ENCODE peak calls at places on chromosome X, in four cellular contexts. One of them, this sample, is unnamed. For H3K36me3, the result is how much of the 10 kb centered on the place peaks cover.

GRCh38 chrX:12159799-12160198 is 21.5 kb downstream of the FRMPD4 start:
- DNase-seq in stomach: no peak
- DNase-seq in esophagus muscularis mucosa: no peak
- DNase-seq in sigmoid colon: no peak
- DNase-seq in this sample: no peak

GRCh38 chrX:147351644-147352043 is 537.1 kb upstream of the CXorf51A start:
- DNase-seq in stomach: no peak
- DNase-seq in esophagus muscularis mucosa: no peak
- DNase-seq in sigmoid colon: no peak
- DNase-seq in this sample: no peak

GRCh38 chrX:71636438-71637252 is 18.3 kb upstream of the CXCR3 start:
- DNase-seq in stomach: no peak
- DNase-seq in esophagus muscularis mucosa: no peak
- DNase-seq in sigmoid colon: no peak
- DNase-seq in this sample: peak

GRCh38 chrX:20857746-20858145 is 516.5 kb upstream of the CNKSR2 start:
- DNase-seq in stomach: no peak
- DNase-seq in esophagus muscularis mucosa: no peak
- DNase-seq in sigmoid colon: peak
- DNase-seq in this sample: no peak

GRCh38 chrX:102516314-102516936 is at the start of gene TMSB15A:
- DNase-seq in stomach: peak
- DNase-seq in esophagus muscularis mucosa: peak
- DNase-seq in sigmoid colon: peak
- DNase-seq in this sample: peak

GRCh38 chrX:31527455-31528126 is 455.8 kb upstream of the FTHL17 start:
- DNase-seq in stomach: no peak
- DNase-seq in esophagus muscularis mucosa: no peak
- DNase-seq in sigmoid colon: no peak
- DNase-seq in this sample: no peak

GRCh38 chrX:112800901-112801775 is 39.5 kb downstream of the AMOT start:
- DNase-seq in stomach: no peak
- DNase-seq in esophagus muscularis mucosa: no peak
- DNase-seq in sigmoid colon: no peak
- DNase-seq in this sample: no peak

GRCh38 chrX:77785400-77785745 is 643 bp downstream of the ATRX start:
- DNase-seq in stomach: no peak
- DNase-seq in esophagus muscularis mucosa: no peak
- DNase-seq in sigmoid colon: no peak
- DNase-seq in this sample: peak

GRCh38 chrX:115650916-115651315 is 89.9 kb downstream of the PLS3 start:
- DNase-seq in stomach: peak
- DNase-seq in esophagus muscularis mucosa: no peak
- DNase-seq in sigmoid colon: no peak
- DNase-seq in this sample: peak

GRCh38 chrX:119492463-119492862 is 24.2 kb downstream of the SLC25A5 start:
- DNase-seq in stomach: no peak
- DNase-seq in esophagus muscularis mucosa: no peak
- DNase-seq in sigmoid colon: peak
- DNase-seq in this sample: no peak

GRCh38 chrX:22690116-22690515 is 309.6 kb upstream of the DDX53 start:
- DNase-seq in stomach: no peak
- DNase-seq in esophagus muscularis mucosa: no peak
- DNase-seq in sigmoid colon: no peak
- DNase-seq in this sample: no peak

GRCh38 chrX:38652934-38653442 is 91.6 kb downstream of the TSPAN7 start:
- DNase-seq in stomach: no peak
- DNase-seq in esophagus muscularis mucosa: no peak
- DNase-seq in sigmoid colon: no peak
- DNase-seq in this sample: no peak

GRCh38 chrX:38649227-38649626 is 87.9 kb downstream of the TSPAN7 start:
- DNase-seq in stomach: no peak
- DNase-seq in esophagus muscularis mucosa: no peak
- DNase-seq in sigmoid colon: no peak
- DNase-seq in this sample: no peak

GRCh38 chrX:38651625-38652601 is 90.6 kb downstream of the TSPAN7 start:
- DNase-seq in stomach: no peak
- DNase-seq in esophagus muscularis mucosa: no peak
- DNase-seq in sigmoid colon: no peak
- DNase-seq in this sample: no peak

GRCh38 chrX:38646129-38646528 is 84.8 kb downstream of the TSPAN7 start:
- DNase-seq in stomach: no peak
- DNase-seq in esophagus muscularis mucosa: no peak
- DNase-seq in sigmoid colon: no peak
- DNase-seq in this sample: no peak

GRCh38 chrX:38649674-38650647 is 88.6 kb downstream of the TSPAN7 start:
- DNase-seq in stomach: no peak
- DNase-seq in esophagus muscularis mucosa: no peak
- DNase-seq in sigmoid colon: no peak
- DNase-seq in this sample: no peak
- TF ChIP-seq EP300 in stomach: no peak
- TF ChIP-seq EP300 in esophagus muscularis mucosa: no peak
- TF ChIP-seq EP300 in sigmoid colon: no peak
- TF ChIP-seq EP300 in this sample: no peak

GRCh38 chrX:108160309-108160708 is 68.7 kb downstream of the ATG4A start:
- DNase-seq in stomach: no peak
- DNase-seq in esophagus muscularis mucosa: no peak
- DNase-seq in sigmoid colon: no peak
- DNase-seq in this sample: no peak
- H3K36me3 ChIP-seq in stomach: under half
- H3K36me3 ChIP-seq in esophagus muscularis mucosa: under half
- H3K36me3 ChIP-seq in sigmoid colon: under half
- H3K36me3 ChIP-seq in this sample: under half

DNA sequence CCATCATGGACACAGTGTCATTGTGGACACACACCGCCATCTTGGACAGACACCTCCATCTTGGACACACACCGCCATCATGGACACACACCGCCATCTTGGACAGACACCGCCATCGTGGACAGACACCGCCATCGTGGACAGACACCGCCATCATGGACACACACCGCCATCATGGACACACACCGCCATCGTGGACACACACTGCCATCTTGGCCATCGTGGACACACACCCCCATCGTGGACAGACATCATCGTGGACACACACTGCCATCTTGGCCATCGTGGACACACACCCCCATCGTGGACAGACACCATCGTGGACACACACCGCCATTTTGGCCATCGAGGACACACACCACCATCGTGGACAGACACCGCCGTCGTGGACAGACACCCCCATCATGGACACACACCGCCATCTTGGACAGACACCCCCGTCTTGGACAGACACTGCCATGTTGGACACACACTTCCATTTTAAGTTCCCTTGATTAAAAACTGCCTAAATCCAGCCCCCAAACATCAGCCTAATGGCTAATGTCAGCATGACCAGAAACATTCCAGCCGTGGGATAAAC is 9.1 kb downstream of the ASMTL start:
- DNase-seq in stomach: no peak
- DNase-seq in esophagus muscularis mucosa: no peak
- DNase-seq in sigmoid colon: peak
- DNase-seq in this sample: no peak
- TF ChIP-seq POLR2AphosphoS5 in stomach: no peak
- TF ChIP-seq POLR2AphosphoS5 in esophagus muscularis mucosa: no peak
- TF ChIP-seq POLR2AphosphoS5 in sigmoid colon: no peak
- TF ChIP-seq POLR2AphosphoS5 in this sample: no peak

GRCh38 chrX:44708470-44708869 is 135.4 kb upstream of the DUSP21 start:
- DNase-seq in stomach: no peak
- DNase-seq in esophagus muscularis mucosa: no peak
- DNase-seq in sigmoid colon: no peak
- DNase-seq in this sample: no peak
- TF ChIP-seq EP300 in stomach: no peak
- TF ChIP-seq EP300 in esophagus muscularis mucosa: no peak
- TF ChIP-seq EP300 in sigmoid colon: no peak
- TF ChIP-seq EP300 in this sample: no peak

GRCh38 chrX:131709553-131709952 is 165.7 kb downstream of the OR13H1 start:
- DNase-seq in stomach: no peak
- DNase-seq in esophagus muscularis mucosa: no peak
- DNase-seq in sigmoid colon: no peak
- DNase-seq in this sample: no peak
- H3K36me3 ChIP-seq in stomach: under half
- H3K36me3 ChIP-seq in esophagus muscularis mucosa: under half
- H3K36me3 ChIP-seq in sigmoid colon: under half
- H3K36me3 ChIP-seq in this sample: under half

GRCh38 chrX:3815896-3816664 is 102.6 kb upstream of the PRKX start:
- DNase-seq in stomach: peak
- DNase-seq in esophagus muscularis mucosa: peak
- DNase-seq in sigmoid colon: peak
- DNase-seq in this sample: peak
- TF ChIP-seq POLR2AphosphoS5 in stomach: no peak
- TF ChIP-seq POLR2AphosphoS5 in esophagus muscularis mucosa: no peak
- TF ChIP-seq POLR2AphosphoS5 in sigmoid colon: no peak
- TF ChIP-seq POLR2AphosphoS5 in this sample: no peak

DNA sequence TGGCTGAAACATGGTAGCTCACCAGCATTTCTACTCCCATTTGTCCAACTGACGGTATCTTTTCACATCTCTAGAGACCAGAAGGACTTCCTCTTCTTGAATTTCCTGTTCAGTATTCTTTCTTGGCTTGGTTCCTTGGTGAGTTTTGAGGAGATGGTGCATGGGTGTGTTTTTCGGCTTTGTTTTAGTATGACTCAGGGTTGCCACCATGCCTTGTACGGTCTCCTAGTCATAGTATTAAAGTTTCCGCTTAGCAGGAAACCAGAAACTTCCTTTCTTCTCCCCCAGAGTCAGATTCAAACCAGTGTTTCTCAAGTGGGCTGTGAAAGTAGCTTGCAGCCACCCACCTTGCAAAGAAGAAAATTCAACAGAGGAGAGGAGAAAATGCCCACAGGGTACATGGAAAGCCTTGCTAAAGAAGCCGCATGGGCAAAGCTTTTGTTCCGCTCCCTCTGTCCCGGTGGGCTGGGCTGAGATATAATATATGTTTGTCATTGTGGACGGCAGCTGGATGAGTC is 5.7 kb downstream of the CD99 start:
- DNase-seq in stomach: no peak
- DNase-seq in esophagus muscularis mucosa: no peak
- DNase-seq in sigmoid colon: no peak
- DNase-seq in this sample: no peak
- TF ChIP-seq EP300 in stomach: no peak
- TF ChIP-seq EP300 in esophagus muscularis mucosa: no peak
- TF ChIP-seq EP300 in sigmoid colon: no peak
- TF ChIP-seq EP300 in this sample: no peak

GRCh38 chrX:40061005-40061404 is 36.8 kb downstream of the BCOR start:
- DNase-seq in stomach: no peak
- DNase-seq in esophagus muscularis mucosa: no peak
- DNase-seq in sigmoid colon: no peak
- DNase-seq in this sample: no peak

GRCh38 chrX:40058719-40059118 is 39.0 kb downstream of the BCOR start:
- DNase-seq in stomach: peak
- DNase-seq in esophagus muscularis mucosa: no peak
- DNase-seq in sigmoid colon: no peak
- DNase-seq in this sample: peak

GRCh38 chrX:40062525-40063193 is 35.1 kb downstream of the BCOR start:
- DNase-seq in stomach: no peak
- DNase-seq in esophagus muscularis mucosa: no peak
- DNase-seq in sigmoid colon: peak
- DNase-seq in this sample: no peak

GRCh38 chrX:40061871-40062524 is 35.8 kb downstream of the BCOR start:
- DNase-seq in stomach: no peak
- DNase-seq in esophagus muscularis mucosa: no peak
- DNase-seq in sigmoid colon: no peak
- DNase-seq in this sample: no peak

GRCh38 chrX:40060356-40060845 is 37.4 kb downstream of the BCOR start:
- DNase-seq in stomach: no peak
- DNase-seq in esophagus muscularis mucosa: no peak
- DNase-seq in sigmoid colon: no peak
- DNase-seq in this sample: no peak
- H3K36me3 ChIP-seq in stomach: half or more
- H3K36me3 ChIP-seq in esophagus muscularis mucosa: under half
- H3K36me3 ChIP-seq in sigmoid colon: under half
- H3K36me3 ChIP-seq in this sample: under half

This sample was measured in transverse colon.